ENCODE peak calls at places on chromosomes 6 and 20, in four cellular contexts. K, E, Q and T are unnamed samples.
A peak's percentile ranks its signal among the peaks of the same experiment; 100 is the strongest.

GRCh38 chr6:74991573-74992332 is 214.1 kb downstream of the COL12A1 start:
- DNase-seq in K (peak; percentile 52), E (peak; percentile 38), Q (no peak), T (no peak)

GRCh38 chr20:30484749-30485070 is 772.8 kb upstream of the DEFB115 start:
- DNase-seq in K (no peak), E (no peak), Q (no peak), T (no peak)

GRCh38 chr6:152233547-152234320 is 403.4 kb downstream of the SYNE1 start:
- DNase-seq in K (no peak), E (no peak), Q (no peak), T (no peak)

GRCh38 chr6:105317607-105318533 is 85.0 kb downstream of the PREP start:
- DNase-seq in K (no peak), E (no peak), Q (no peak), T (no peak)

GRCh38 chr20:8587246-8587645 is 455.2 kb downstream of the PLCB1 start:
- DNase-seq in K (no peak), E (no peak), Q (no peak), T (no peak)

GRCh38 chr6:150410906-150411305 is 42.1 kb downstream of the IYD start:
- DNase-seq in K (peak; percentile 17), E (no peak), Q (no peak), T (no peak)

GRCh38 chr20:50712771-50713676 is 18.4 kb upstream of the PARD6B start:
- DNase-seq in K (no peak), E (no peak), Q (no peak), T (no peak)

GRCh38 chr20:20198011-20198410 is 145.7 kb downstream of the CFAP61 start:
- DNase-seq in K (no peak), E (no peak), Q (no peak), T (no peak)

GRCh38 chr6:66568271-66568670 is 861.2 kb upstream of the EYS start:
- DNase-seq in K (no peak), E (no peak), Q (no peak), T (peak; percentile 3)

GRCh38 chr6:127192911-127193503 is 73.7 kb upstream of the RNF146 start:
- DNase-seq in K (peak; percentile 81), E (peak; percentile 62), Q (no peak), T (no peak)

GRCh38 chr6:43942011-43942442 is 172.0 kb downstream of the VEGFA start:
- DNase-seq in K (no peak), E (no peak), Q (no peak), T (no peak)

GRCh38 chr6:11317885-11318771 is 85.7 kb upstream of the NEDD9 start:
- DNase-seq in K (peak; percentile 99), E (peak; percentile 98), Q (peak; percentile 72), T (peak; percentile 15)

GRCh38 chr6:74570044-74570443 is 635.8 kb downstream of the COL12A1 start:
- DNase-seq in K (no peak), E (no peak), Q (no peak), T (no peak)

GRCh38 chr6:9502991-9503761 is 911.7 kb downstream of the TFAP2A start:
- DNase-seq in K (peak; percentile 77), E (peak; percentile 82), Q (no peak), T (no peak)

GRCh38 chr6:30192076-30192475 is 21.1 kb downstream of the TRIM26 start:
- DNase-seq in K (no peak), E (no peak), Q (no peak), T (no peak)

GRCh38 chr20:32888636-32889035 is 29.9 kb downstream of the EFCAB8 start:
- DNase-seq in K (no peak), E (no peak), Q (no peak), T (no peak)

GRCh38 chr20:49595811-49596545 is 28.0 kb upstream of the PTGIS start:
- DNase-seq in K (peak; percentile 82), E (peak; percentile 67), Q (no peak), T (no peak)
- H3K9ac ChIP-seq in K (peak overlapping the region; percentile 68), E (peak overlapping the region; percentile 32), Q (no peak overlapping the region), T (no peak overlapping the region)

GRCh38 chr6:318265-318890 is 26.1 kb downstream of the DUSP22 start:
- DNase-seq in K (no peak), E (no peak), Q (no peak), T (no peak)
- H3K9me3 ChIP-seq in K (no peaks in the 10 kb centered on the region), E (peaks cover 2% of the 10 kb centered on the region), Q (no peaks in the 10 kb centered on the region), T (no peaks in the 10 kb centered on the region)

DNA sequence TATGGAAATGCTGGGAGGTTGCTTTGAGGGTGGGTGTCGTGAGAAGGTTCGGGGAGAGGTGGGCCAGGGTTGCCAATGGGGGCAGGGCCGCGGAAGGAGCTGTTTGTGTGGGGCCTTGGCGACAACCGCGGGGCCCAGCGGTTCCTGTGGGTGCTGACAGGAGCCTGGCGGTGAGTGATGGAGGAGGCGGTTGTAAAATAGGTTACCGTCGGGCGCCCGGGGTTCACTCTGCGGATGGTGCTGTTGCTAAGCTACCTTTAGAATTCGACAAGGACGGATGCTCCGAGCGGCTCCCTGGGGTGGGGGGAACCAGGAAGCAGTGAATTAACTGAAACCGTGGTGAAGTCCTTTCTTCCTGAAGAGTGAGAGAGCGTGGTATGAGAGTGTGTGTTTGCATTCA is 61.8 kb downstream of the CDH22 start:
- DNase-seq in K (no peak), E (no peak), Q (no peak), T (no peak)
- H3K36me3 ChIP-seq in K (no peaks in the 10 kb centered on the region), E (no peaks in the 10 kb centered on the region), Q (no peaks in the 10 kb centered on the region), T (no peaks in the 10 kb centered on the region)

GRCh38 chr6:148200302-148200701 is 142.3 kb upstream of the SASH1 start:
- DNase-seq in K (peak; percentile 19), E (no peak), Q (no peak), T (no peak)

GRCh38 chr6:148203281-148203925 is 139.2 kb upstream of the SASH1 start:
- DNase-seq in K (peak; percentile 62), E (peak; percentile 98), Q (no peak), T (no peak)

GRCh38 chr6:148199584-148199983 is 143.1 kb upstream of the SASH1 start:
- DNase-seq in K (no peak), E (no peak), Q (no peak), T (no peak)

GRCh38 chr6:148208298-148208697 is 134.3 kb upstream of the SASH1 start:
- DNase-seq in K (no peak), E (no peak), Q (no peak), T (no peak)

GRCh38 chr6:148203970-148204369 is 138.7 kb upstream of the SASH1 start:
- DNase-seq in K (peak; percentile 71), E (peak; percentile 90), Q (no peak), T (no peak)
- H3K9ac ChIP-seq in K (no peak overlapping the region), E (no peak overlapping the region), Q (no peak overlapping the region), T (no peak overlapping the region)

GRCh38 chr20:38751360-38751976 is 3.2 kb downstream of the ACTR5 start:
- DNase-seq in K (peak; percentile 64), E (peak; percentile 46), Q (no peak), T (no peak)

GRCh38 chr20:38748863-38749153 is 548 bp downstream of the ACTR5 start:
- DNase-seq in K (no peak), E (no peak), Q (peak; percentile 78), T (no peak)

GRCh38 chr20:38745757-38746156 is 2.5 kb upstream of the ACTR5 start:
- DNase-seq in K (no peak), E (no peak), Q (no peak), T (no peak)

GRCh38 chr20:38747495-38748096 is 664 bp upstream of the ACTR5 start:
- DNase-seq in K (peak; percentile 30), E (no peak), Q (peak; percentile 25), T (no peak)

GRCh38 chr20:38748097-38748862 is at the start of gene ACTR5:
- DNase-seq in K (peak; percentile 93), E (peak; percentile 80), Q (peak; percentile 98), T (peak; percentile 84)
- H3K9me3 ChIP-seq in K (no peaks in the 10 kb centered on the region), E (no peaks in the 10 kb centered on the region), Q (no peaks in the 10 kb centered on the region), T (no peaks in the 10 kb centered on the region)

DNA sequence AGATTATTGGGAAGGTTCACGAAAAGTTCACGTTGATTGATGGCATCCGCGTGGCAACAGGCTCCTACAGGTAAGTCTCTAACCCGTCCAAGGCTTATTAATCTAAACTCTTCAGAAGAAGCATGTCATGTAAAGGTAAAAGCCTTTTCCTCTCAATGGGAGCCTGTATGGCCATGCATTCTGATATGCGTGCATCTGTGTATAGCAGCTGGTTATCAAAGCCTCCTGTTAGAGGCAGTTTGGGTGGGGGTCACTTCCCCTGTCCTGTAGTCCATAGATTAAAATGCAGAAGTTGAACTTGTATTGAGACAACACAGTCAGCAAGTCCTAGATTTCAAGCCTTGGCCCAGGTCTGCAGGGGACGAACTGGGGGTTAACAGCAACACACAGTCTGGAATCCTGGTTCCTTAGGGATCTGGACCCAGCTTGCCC is 14.2 kb upstream of the DHX35 start:
- DNase-seq in K (no peak), E (no peak), Q (no peak), T (no peak)
- H3K36me3 ChIP-seq in K (no peaks in the 10 kb centered on the region), E (peaks cover 12% of the 10 kb centered on the region), Q (no peaks in the 10 kb centered on the region), T (peaks cover 87% of the 10 kb centered on the region)

GRCh38 chr6:80547827-80548226 is 441.4 kb downstream of the BCKDHB start:
- DNase-seq in K (peak; percentile 88), E (peak; percentile 94), Q (no peak), T (no peak)
- H3K9ac ChIP-seq in K (peak overlapping the region; percentile 81), E (peak overlapping the region; percentile 35), Q (no peak overlapping the region), T (no peak overlapping the region)

GRCh38 chr20:62097881-62098407 is 24.3 kb upstream of the LSM14B start:
- DNase-seq in K (no peak), E (no peak), Q (no peak), T (no peak)
- H3K9me3 ChIP-seq in K (no peaks in the 10 kb centered on the region), E (peaks cover 23% of the 10 kb centered on the region), Q (no peaks in the 10 kb centered on the region), T (no peaks in the 10 kb centered on the region)